ENCODE peak calls at places on chromosome 20, in six cellular contexts. I is B cell; V is cardiac muscle cell; J is AG04450; P is SK-N-SH; A is CD4-positive, alpha-beta T cell. Q is an unnamed sample.

GRCh38 chr20:32207211-32207625 is 325 bp downstream of the PLAGL2 start:
- DNase-seq in A (no peak), V (no peak), P (no peak), J (no peak), I (no peak), Q (no peak)

GRCh38 chr20:38985603-38986170 is 23.5 kb downstream of the DHX35 start:
- DNase-seq in P (no peak), I (no peak), J (no peak), V (no peak), A (no peak), Q (peak; percentile 16)

GRCh38 chr20:19907326-19908056 is 109.7 kb upstream of the NAA20 start:
- DNase-seq in J (no peak), A (no peak), V (no peak), I (no peak), P (no peak), Q (no peak)

GRCh38 chr20:23659989-23660837 is 22.5 kb upstream of the CST3 start:
- DNase-seq in A (no peak), J (peak; percentile 41), I (no peak), P (no peak), V (no peak), Q (no peak)

GRCh38 chr20:37319120-37319717 is 26.7 kb upstream of the SRC start:
- DNase-seq in I (no peak), J (no peak), P (peak; percentile 45), V (no peak), A (no peak), Q (no peak)

GRCh38 chr20:1333462-1334369 is 4.8 kb upstream of the SDCBP2 start:
- DNase-seq in A (no peak), I (no peak), V (no peak), J (no peak), P (no peak), Q (no peak)

GRCh38 chr20:9330151-9330550 is 184.2 kb upstream of the LAMP5 start:
- DNase-seq in J (no peak), V (no peak), P (no peak), A (no peak), I (no peak), Q (no peak)

GRCh38 chr20:49976542-49976941 is 6.2 kb upstream of the SNAI1 start:
- DNase-seq in J (no peak), V (no peak), P (no peak), I (no peak), A (no peak), Q (no peak)

GRCh38 chr20:22339091-22339881 is 245.1 kb downstream of the FOXA2 start:
- DNase-seq in A (no peak), V (peak; percentile 79), J (peak; percentile 4), P (peak; percentile 38), I (peak; percentile 29), Q (peak; percentile 47)

GRCh38 chr20:39081255-39081654 is 119.1 kb downstream of the DHX35 start:
- DNase-seq in J (peak; percentile 62), V (peak; percentile 83), A (peak; percentile 77), P (peak; percentile 85), I (peak; percentile 80), Q (peak; percentile 85)

GRCh38 chr20:41365785-41366545 is 653 bp downstream of the EMILIN3 start:
- DNase-seq in P (peak; percentile 78), J (no peak), V (peak; percentile 44), I (peak; percentile 36), A (no peak), Q (no peak)

GRCh38 chr20:50289581-50289980 is 99.0 kb downstream of the CEBPB start:
- DNase-seq in P (no peak), J (no peak), A (no peak), I (no peak), V (no peak), Q (no peak)

GRCh38 chr20:44056010-44056698 is 130.8 kb downstream of the JPH2 start:
- DNase-seq in V (peak; percentile 71), A (peak; percentile 58), P (peak; percentile 82), I (no peak), J (no peak), Q (no peak)
- TF ChIP-seq CTCF in V (peak; percentile 38), A (peak; percentile 71), P (peak; percentile 54), I (no peak), J (peak; percentile 35), Q (peak; percentile 11)

GRCh38 chr20:43265449-43265848 is 75.7 kb upstream of the PTPRT start:
- DNase-seq in A (no peak), J (no peak), P (no peak), V (no peak), I (no peak), Q (no peak)

GRCh38 chr20:43262341-43262740 is 72.6 kb upstream of the PTPRT start:
- DNase-seq in A (no peak), P (no peak), J (no peak), V (no peak), I (no peak), Q (no peak)
- TF ChIP-seq CTCF in A (no peak), P (no peak), J (no peak), V (no peak), I (no peak), Q (no peak)

GRCh38 chr20:47782091-47782490 is 3.2 kb downstream of the SULF2 start:
- DNase-seq in P (no peak), A (no peak), V (no peak), J (no peak), I (no peak), Q (no peak)

GRCh38 chr20:47781631-47782030 is 3.6 kb downstream of the SULF2 start:
- DNase-seq in A (no peak), I (no peak), J (no peak), V (no peak), P (peak; percentile 70), Q (no peak)

GRCh38 chr20:47778398-47779354 is 6.6 kb downstream of the SULF2 start:
- DNase-seq in J (no peak), V (no peak), A (no peak), P (no peak), I (no peak), Q (no peak)

GRCh38 chr20:47782920-47783552 is 2.2 kb downstream of the SULF2 start:
- DNase-seq in J (no peak), A (no peak), I (no peak), V (no peak), P (no peak), Q (no peak)

DNA sequence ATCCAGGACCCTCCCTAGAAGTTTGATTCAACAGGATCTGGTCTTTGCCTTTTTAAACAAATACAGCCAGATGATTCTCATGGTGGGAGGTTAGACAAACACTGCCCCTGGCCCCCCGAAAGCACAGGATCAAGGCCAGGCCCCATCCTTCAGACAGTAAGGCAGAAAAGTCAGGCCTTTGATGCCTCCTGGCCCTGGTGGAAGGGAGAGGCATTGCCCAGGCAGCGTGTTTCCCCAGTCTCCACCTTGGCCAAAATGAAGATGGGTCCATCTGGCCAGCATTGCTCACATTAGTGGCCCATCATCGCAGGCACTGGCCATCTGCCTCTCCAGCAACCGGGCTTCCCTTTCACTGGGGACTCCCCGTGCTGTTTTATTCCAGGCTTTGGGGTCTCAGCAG is 4.3 kb downstream of the SULF2 start:
- DNase-seq in P (no peak), A (no peak), J (no peak), I (no peak), V (no peak), Q (no peak)
- TF ChIP-seq CTCF in P (no peak), A (no peak), J (no peak), I (no peak), V (no peak), Q (no peak)

GRCh38 chr20:35742741-35743523 is 872 bp upstream of the RBM39 start:
- DNase-seq in I (peak; percentile 49), J (no peak), P (peak; percentile 19), V (peak; percentile 34), A (no peak), Q (peak; percentile 58)
- TF ChIP-seq CTCF in I (no peak), J (no peak), P (no peak), V (no peak), A (no peak), Q (no peak)

DNA sequence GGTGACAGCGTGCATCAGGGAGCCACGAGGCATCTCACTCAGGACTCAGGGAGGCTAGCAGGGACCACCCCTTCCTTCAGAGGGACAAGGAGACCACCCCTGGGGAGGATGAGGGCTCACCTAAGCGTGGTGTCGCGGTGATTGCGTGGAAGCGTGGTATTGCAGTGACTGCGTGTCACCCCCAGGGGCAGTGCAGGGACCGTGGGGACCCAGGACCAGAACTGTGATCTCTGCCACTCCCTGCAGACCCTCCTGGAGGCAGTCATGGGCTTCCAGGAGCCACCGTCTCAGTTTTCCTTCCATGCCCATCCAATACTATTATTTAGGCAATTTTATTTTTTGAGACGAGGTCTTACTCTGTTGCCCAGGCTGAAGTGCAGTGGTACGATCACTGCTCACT is 147.1 kb downstream of the TAF4 start:
- DNase-seq in V (no peak), I (no peak), A (no peak), J (no peak), P (no peak), Q (no peak)
- TF ChIP-seq CTCF in V (no peak), I (no peak), A (no peak), J (no peak), P (no peak), Q (no peak)

GRCh38 chr20:13322621-13323020 is 101.5 kb downstream of the ISM1 start:
- DNase-seq in A (no peak), J (no peak), I (no peak), P (no peak), V (peak; percentile 55), Q (no peak)

GRCh38 chr20:13325796-13326340 is 104.8 kb downstream of the ISM1 start:
- DNase-seq in P (no peak), I (no peak), J (no peak), A (no peak), V (no peak), Q (no peak)

GRCh38 chr20:13321416-13321815 is 100.3 kb downstream of the ISM1 start:
- DNase-seq in V (no peak), A (no peak), I (no peak), J (no peak), P (no peak), Q (no peak)

GRCh38 chr20:13322198-13322597 is 101.1 kb downstream of the ISM1 start:
- DNase-seq in A (no peak), P (no peak), I (no peak), V (no peak), J (no peak), Q (no peak)

GRCh38 chr20:13325033-13325432 is 104.0 kb downstream of the ISM1 start:
- DNase-seq in I (no peak), P (peak; percentile 38), A (no peak), J (no peak), V (peak; percentile 38), Q (no peak)
- TF ChIP-seq CTCF in I (no peak), P (peak; percentile 62), A (no peak), J (peak; percentile 64), V (peak; percentile 63), Q (peak; percentile 50)

DNA sequence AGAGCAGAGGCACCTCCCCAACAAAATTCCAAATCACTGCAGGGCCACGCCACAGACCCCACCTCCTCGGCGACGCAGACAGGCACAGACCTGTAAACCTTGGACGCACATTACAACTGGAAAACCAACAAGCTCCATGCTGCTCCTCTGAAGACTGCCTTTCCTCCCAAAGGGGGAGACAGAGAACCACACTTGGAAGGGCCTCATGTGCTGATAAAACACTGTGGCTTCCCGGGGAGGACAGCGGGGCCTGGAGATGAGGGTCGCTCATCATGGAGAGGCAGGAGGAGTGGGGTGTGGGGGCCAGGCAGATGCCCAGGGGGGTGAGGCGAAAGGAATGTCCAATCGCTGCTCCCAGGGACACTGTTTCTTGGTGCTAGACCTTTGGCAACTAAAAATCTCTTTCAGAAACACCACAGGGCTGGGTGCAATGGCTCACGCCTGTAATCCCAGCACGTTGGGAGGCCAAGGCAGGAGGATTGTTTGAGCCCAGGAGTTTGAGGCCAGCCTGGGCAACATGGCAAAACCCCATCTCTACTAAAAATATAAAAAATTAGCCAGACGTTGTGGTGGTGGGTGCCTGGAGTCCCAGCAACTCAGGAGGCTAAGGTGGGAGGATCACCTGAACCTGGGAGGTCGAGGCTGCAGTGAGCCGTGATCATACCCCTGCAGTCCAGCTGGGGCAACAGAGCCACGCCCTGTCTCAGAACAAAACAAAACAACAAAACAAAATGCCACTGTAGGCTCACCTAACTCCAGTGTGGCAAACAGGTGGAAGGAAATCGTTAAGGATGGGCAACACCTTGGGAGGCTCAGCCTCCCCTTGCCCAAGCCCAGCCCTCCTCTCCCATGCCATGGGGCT is 53.8 kb downstream of the ABHD12 start:
- DNase-seq in V (peak; percentile 38), A (no peak), J (no peak), I (no peak), P (no peak), Q (peak; percentile 6)
- TF ChIP-seq CTCF in V (peak; percentile 59), A (no peak), J (peak; percentile 59), I (no peak), P (peak; percentile 35), Q (no peak)

Q was measured in GM13976.